ENCODE peak calls at places on chromosomes 3 and 15, in seven cellular contexts. I, Z, P, U, R, L and T are unnamed samples.

GRCh38 chr3:14371573-14372474 is 30.6 kb upstream of the SLC6A6 start:
- DNase-seq in I (peak; percentile 31), Z (peak; percentile 87), P (peak; percentile 89), U (peak; percentile 89), R (no peak), L (peak; percentile 7), T (peak; percentile 89)

GRCh38 chr3:194548346-194549321 is 61.8 kb upstream of the ATP13A3 start:
- DNase-seq in I (peak; percentile 89), Z (no peak), P (no peak), U (no peak), R (no peak), L (peak; percentile 86), T (no peak)

GRCh38 chr3:134327594-134327975 is 46.7 kb downstream of the AMOTL2 start:
- DNase-seq in I (peak; percentile 83), Z (peak; percentile 85), P (no peak), U (no peak), R (no peak), L (peak; percentile 40), T (peak; percentile 42)

GRCh38 chr3:142022381-142022780 is 127.0 kb downstream of the TFDP2 start:
- DNase-seq in I (no peak), Z (peak; percentile 8), P (no peak), U (no peak), R (no peak), L (peak; percentile 6), T (no peak)

GRCh38 chr15:98690272-98690671 is 41.9 kb downstream of the IGF1R start:
- DNase-seq in I (peak; percentile 47), Z (no peak), P (no peak), U (no peak), R (no peak), L (no peak), T (no peak)

GRCh38 chr3:10907262-10907661 is 85.3 kb upstream of the SLC6A1 start:
- DNase-seq in I (no peak), Z (peak; percentile 11), P (no peak), U (no peak), R (no peak), L (no peak), T (no peak)

GRCh38 chr3:135237371-135237770 is 442.3 kb downstream of the EPHB1 start:
- DNase-seq in I (no peak), Z (no peak), P (no peak), U (no peak), R (no peak), L (no peak), T (no peak)

GRCh38 chr3:16030342-16030741 is 144.1 kb upstream of the GALNT15 start:
- DNase-seq in I (no peak), Z (no peak), P (no peak), U (no peak), R (no peak), L (no peak), T (no peak)

GRCh38 chr3:27675287-27675686 is 46.8 kb downstream of the EOMES start:
- DNase-seq in I (peak; percentile 47), Z (no peak), P (no peak), U (no peak), R (no peak), L (peak; percentile 66), T (no peak)

GRCh38 chr3:156189927-156190326 is 69.5 kb downstream of the KCNAB1 start:
- DNase-seq in I (no peak), Z (no peak), P (no peak), U (no peak), R (no peak), L (no peak), T (no peak)
- H3K4me1 ChIP-seq in I (no peaks in the 10 kb centered on the region), Z (no peaks in the 10 kb centered on the region), P (no peaks in the 10 kb centered on the region), U (no peaks in the 10 kb centered on the region), R (no peaks in the 10 kb centered on the region), L (no peaks in the 10 kb centered on the region), T (no peaks in the 10 kb centered on the region)

GRCh38 chr3:195700319-195700718 is 20.5 kb upstream of the MUC20 start:
- DNase-seq in I (no peak), Z (no peak), P (no peak), U (no peak), R (no peak), L (no peak), T (no peak)
- TF ChIP-seq POLR2A in I (no peak), Z (no peak), P (no peak), U (no peak), R (no peak), L (no peak), T (no peak)

GRCh38 chr15:94780108-94780507 is 548.7 kb downstream of the MCTP2 start:
- DNase-seq in I (no peak), Z (no peak), P (no peak), U (no peak), R (no peak), L (no peak), T (no peak)

DNA sequence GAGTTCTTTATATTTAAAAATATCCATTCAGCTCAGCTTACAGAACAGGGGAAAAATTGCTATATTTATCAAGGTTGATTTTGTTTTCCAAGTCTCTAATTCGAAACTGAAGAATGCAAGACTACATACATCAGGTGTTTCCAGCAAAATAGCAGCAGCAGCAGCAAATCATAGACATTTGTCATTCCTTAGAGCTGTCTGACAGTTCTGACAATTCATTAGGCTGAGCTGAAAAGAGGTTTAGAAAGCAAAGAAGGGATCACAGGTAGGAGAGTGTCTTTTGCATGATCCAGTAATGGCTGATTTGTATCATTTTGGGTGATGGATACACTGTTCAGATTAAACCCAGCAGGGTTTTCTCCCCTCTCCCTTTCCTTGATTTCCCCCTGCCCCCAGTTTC is 545.7 kb downstream of the MCTP2 start:
- DNase-seq in I (no peak), Z (no peak), P (no peak), U (no peak), R (no peak), L (no peak), T (no peak)
- H3K4me3 ChIP-seq in I (no peak overlapping the region), Z (no peak overlapping the region), P (no peak overlapping the region), U (no peak overlapping the region), R (no peak overlapping the region), L (no peak overlapping the region), T (no peak overlapping the region)

DNA sequence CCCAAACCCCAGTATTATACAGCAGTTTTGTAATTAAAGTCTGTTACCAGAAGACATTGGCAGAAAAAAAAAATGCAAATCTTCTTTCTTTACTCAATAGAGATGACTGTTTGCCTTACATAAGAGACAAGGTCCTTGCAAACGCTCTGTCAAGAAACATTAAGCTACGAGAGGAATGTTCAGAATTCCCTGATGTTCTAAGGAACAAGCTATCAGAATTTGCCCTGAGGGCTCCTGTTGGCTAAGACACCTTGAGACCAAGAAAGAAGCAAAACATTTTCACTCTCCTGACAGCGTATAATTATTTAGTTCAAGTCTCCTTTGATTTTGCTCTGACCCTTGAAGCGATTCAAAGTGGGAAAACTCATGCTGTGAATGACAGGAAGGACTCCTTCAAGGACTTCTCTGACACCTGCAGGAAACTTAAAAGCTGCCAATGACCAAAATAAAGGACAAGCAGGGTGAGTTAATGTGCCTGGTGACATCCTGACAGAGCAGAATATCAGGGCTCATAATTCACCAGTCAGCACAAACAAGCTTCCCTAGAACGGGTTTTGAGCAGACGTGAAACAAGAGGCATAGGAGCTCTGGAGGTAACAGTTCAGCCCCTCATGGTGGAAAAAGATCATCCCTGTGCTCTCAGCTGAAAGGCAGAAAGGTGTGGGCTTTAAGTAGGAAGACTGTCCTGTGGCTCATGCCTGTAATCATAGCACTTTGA is 2.5 kb downstream of the SCAMP2 start:
- DNase-seq in I (no peak), Z (no peak), P (no peak), U (no peak), R (no peak), L (peak; percentile 6), T (no peak)
- H3K4me1 ChIP-seq in I (peaks cover 18% of the 10 kb centered on the region), Z (peaks cover 45% of the 10 kb centered on the region), P (peaks cover 74% of the 10 kb centered on the region), U (peaks cover 78% of the 10 kb centered on the region), R (peaks cover 3% of the 10 kb centered on the region), L (peaks cover 45% of the 10 kb centered on the region), T (peaks cover 46% of the 10 kb centered on the region)

DNA sequence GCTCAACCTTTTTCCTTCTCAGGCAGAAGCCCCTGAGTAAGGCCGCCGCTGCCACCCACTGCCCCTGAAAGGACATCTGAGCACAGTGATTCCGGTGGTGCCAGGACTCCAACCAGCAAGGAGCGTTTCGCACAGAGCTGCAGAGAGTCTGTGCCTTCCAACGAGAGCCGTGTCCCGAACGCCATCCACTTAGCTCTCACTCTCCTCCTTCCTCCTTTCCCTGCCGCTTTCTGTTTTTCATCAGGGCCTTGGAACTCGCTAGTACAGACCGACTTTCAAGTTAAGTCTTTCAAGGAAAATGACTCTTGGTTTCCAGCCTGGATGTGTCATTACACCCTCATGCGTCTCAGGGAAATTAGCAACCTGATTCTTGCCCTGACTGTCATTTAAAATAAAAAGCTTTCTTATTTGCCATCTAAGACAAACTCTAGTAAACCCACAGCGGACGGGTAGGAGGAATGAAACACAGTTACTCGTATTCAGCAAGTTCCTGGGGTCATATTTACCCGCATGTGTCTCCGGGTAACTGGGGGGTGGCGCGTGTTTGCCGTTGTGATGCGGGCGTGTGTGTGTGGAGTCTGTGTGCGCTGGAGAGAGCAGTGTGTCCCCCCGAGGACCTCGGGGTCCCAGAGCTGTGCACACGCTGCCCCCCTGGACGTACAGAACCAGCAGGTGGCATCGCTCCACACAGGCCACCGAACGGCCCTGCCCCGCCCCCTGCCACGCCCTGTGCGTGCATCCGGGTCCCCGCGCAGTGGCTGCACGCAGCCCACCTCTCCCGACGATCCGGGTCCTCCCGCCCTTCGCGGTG is 30.4 kb upstream of the ALDH1A3 start:
- DNase-seq in I (peak; percentile 41), Z (peak; percentile 82), P (peak; percentile 69), U (peak; percentile 37), R (peak; percentile 18), L (peak; percentile 39), T (no peak)
- TF ChIP-seq POLR2A in I (no peak), Z (peak; percentile 77), P (no peak), U (no peak), R (no peak), L (no peak), T (no peak)